ENCODE peak calls at places on chromosomes 4 and X, in seven cellular contexts. V is fibroblast of pulmonary artery; P is activated naive CD4-positive, alpha-beta T cell treated with anti-CD3 and anti-CD28 coated beads for 36 hours; S is NB4; H is fibroblast of lung; X is activated T-cell treated with anti-CD3 and anti-CD28 coated beads, Interleukin-2, amount 50 U/mL, for 72 hours; R is cardiac fibroblast. T is an unnamed sample.

GRCh38 chrX:49176421-49177326 is 5.0 kb downstream of the PLP2 start:
- DNase-seq in X (no peak), V (no peak), H (no peak), P (no peak), R (no peak), S (peak; percentile 67), T (no peak)

GRCh38 chrX:100680756-100681155 is 36.8 kb downstream of the SRPX2 start:
- DNase-seq in S (no peak), R (no peak), P (no peak), H (no peak), V (no peak), X (no peak), T (no peak)

GRCh38 chr4:82560853-82561744 is 689 bp downstream of the TMEM150C start:
- DNase-seq in X (peak; percentile 5), H (no peak), R (no peak), S (no peak), P (no peak), V (no peak), T (no peak)

GRCh38 chrX:96841325-96841724 is 42.4 kb upstream of the RPA4 start:
- DNase-seq in R (no peak), X (no peak), S (no peak), V (no peak), H (no peak), P (no peak), T (no peak)

GRCh38 chr4:88195666-88196365 is 37.4 kb upstream of the ABCG2 start:
- DNase-seq in S (no peak), H (no peak), V (no peak), R (no peak), P (no peak), X (no peak), T (no peak)

GRCh38 chr4:119632216-119632615 is 3.6 kb upstream of the PDE5A start:
- DNase-seq in S (no peak), H (peak; percentile 83), P (no peak), X (no peak), V (peak; percentile 35), R (no peak), T (peak; percentile 41)

GRCh38 chr4:137124278-137124932 is 407.9 kb downstream of the PCDH18 start:
- DNase-seq in V (peak; percentile 79), H (peak; percentile 55), R (peak; percentile 82), S (peak; percentile 53), P (no peak), X (no peak), T (peak; percentile 44)

GRCh38 chrX:44569122-44569521 is 26.5 kb upstream of the FUNDC1 start:
- DNase-seq in H (no peak), V (no peak), P (no peak), X (no peak), R (peak; percentile 0), S (no peak), T (no peak)

GRCh38 chrX:20857746-20858145 is 516.5 kb upstream of the CNKSR2 start:
- DNase-seq in V (peak; percentile 87), R (peak; percentile 31), P (no peak), X (no peak), H (peak; percentile 59), S (peak; percentile 1), T (peak; percentile 31)

GRCh38 chr4:76584235-76585152 is 149.5 kb downstream of the SHROOM3 start:
- DNase-seq in S (no peak), P (no peak), V (no peak), H (peak; percentile 67), X (no peak), R (no peak), T (no peak)

GRCh38 chrX:102934624-102935023 is 2.4 kb upstream of the RAB40AL start:
- DNase-seq in R (peak; percentile 27), V (peak; percentile 45), X (peak; percentile 21), S (peak; percentile 58), H (no peak), P (peak; percentile 53), T (no peak)

GRCh38 chr4:42995343-42995944 is 102.9 kb downstream of the GRXCR1 start:
- DNase-seq in X (no peak), V (peak; percentile 41), S (peak; percentile 60), P (no peak), H (peak; percentile 29), R (peak; percentile 17), T (peak; percentile 2)

GRCh38 chr4:74479009-74479408 is 34.1 kb downstream of the AREG start:
- DNase-seq in S (no peak), R (no peak), X (no peak), V (no peak), P (no peak), H (no peak), T (no peak)

GRCh38 chrX:8987672-8988250 is 46.2 kb downstream of the FAM9B start:
- DNase-seq in X (peak; percentile 6), S (no peak), H (no peak), V (no peak), P (peak; percentile 50), R (no peak), T (no peak)

GRCh38 chr4:21768349-21769310 is 179.9 kb downstream of the KCNIP4 start:
- DNase-seq in V (peak; percentile 75), R (peak; percentile 69), P (peak; percentile 35), X (peak; percentile 2), S (peak; percentile 61), H (peak; percentile 50), T (no peak)

GRCh38 chr4:157521916-157522315 is 301.4 kb downstream of the GRIA2 start:
- DNase-seq in P (no peak), R (no peak), H (peak; percentile 4), V (peak; percentile 14), S (no peak), X (no peak), T (no peak)

GRCh38 chrX:123665197-123665596 is 67.7 kb downstream of the THOC2 start:
- DNase-seq in P (no peak), R (no peak), H (peak; percentile 40), X (no peak), V (no peak), S (no peak), T (peak; percentile 48)

GRCh38 chr4:38868055-38868965 is 704 bp downstream of the FAM114A1 start:
- DNase-seq in H (peak; percentile 43), P (no peak), R (peak; percentile 44), X (no peak), V (peak; percentile 36), S (no peak), T (no peak)

GRCh38 chrX:132737743-132738142 is 220.7 kb downstream of the HS6ST2 start:
- DNase-seq in V (no peak), H (no peak), X (peak; percentile 45), R (no peak), P (peak; percentile 72), S (peak; percentile 20), T (no peak)

GRCh38 chrX:145826466-145826865 is 8.8 kb downstream of the SLITRK2 start:
- DNase-seq in S (no peak), X (no peak), H (no peak), P (no peak), V (no peak), R (no peak), T (no peak)

GRCh38 chr4:1598641-1599481 is 85.3 kb downstream of the FAM53A start:
- DNase-seq in H (no peak), V (no peak), S (no peak), P (no peak), R (no peak), X (no peak), T (no peak)

GRCh38 chr4:125022855-125023501 is 291.8 kb upstream of the FAT4 start:
- DNase-seq in S (no peak), V (no peak), P (no peak), H (no peak), X (no peak), R (no peak), T (no peak)

GRCh38 chrX:153703036-153703370 is 15.3 kb downstream of the SLC6A8 start:
- DNase-seq in V (peak; percentile 78), H (peak; percentile 79), R (peak; percentile 79), P (no peak), S (no peak), X (no peak), T (no peak)

GRCh38 chr4:72314869-72315268 is 254.2 kb downstream of the ADAMTS3 start:
- DNase-seq in R (peak; percentile 96), V (peak; percentile 94), S (no peak), X (no peak), P (no peak), H (peak; percentile 83), T (peak; percentile 62)

GRCh38 chr4:57344296-57344695 is 234.1 kb upstream of the IGFBP7 start:
- DNase-seq in P (no peak), R (no peak), X (no peak), S (no peak), V (no peak), H (peak; percentile 74), T (no peak)

GRCh38 chr4:169823685-169824084 is 65.9 kb upstream of the HPF1 start:
- DNase-seq in X (no peak), V (peak; percentile 77), H (peak; percentile 64), S (peak; percentile 64), P (peak; percentile 48), R (peak; percentile 61), T (peak; percentile 32)

GRCh38 chrX:140918398-140919043 is 83.9 kb upstream of the SPANXB1 start:
- DNase-seq in R (peak; percentile 81), V (peak; percentile 77), P (peak; percentile 22), X (peak; percentile 23), H (peak; percentile 57), S (peak; percentile 61), T (peak; percentile 25)